ENCODE peak calls at places on chromosomes 4 and X, in five cellular contexts. One of them, this sample, is unnamed.

GRCh38 chr4:88010921-88011320 is 3.5 kb downstream of the PKD2 start:
- DNase-seq in kidney tubule cell: no peak
- DNase-seq in left kidney: no peak
- DNase-seq in dorsolateral prefrontal cortex: no peak
- DNase-seq in NCI-H1092: no peak
- DNase-seq in this sample: no peak

GRCh38 chr4:19752600-19752999 is 499.1 kb upstream of the SLIT2 start:
- DNase-seq in kidney tubule cell: peak
- DNase-seq in left kidney: peak
- DNase-seq in NCI-H1092: no peak
- DNase-seq in dorsolateral prefrontal cortex: no peak
- DNase-seq in this sample: no peak

GRCh38 chr4:81885016-81885415 is 413.3 kb upstream of the RASGEF1B start:
- DNase-seq in kidney tubule cell: no peak
- DNase-seq in dorsolateral prefrontal cortex: no peak
- DNase-seq in NCI-H1092: no peak
- DNase-seq in left kidney: no peak
- DNase-seq in this sample: no peak

GRCh38 chrX:51608766-51609165 is 9.9 kb downstream of the CENPVL3 start:
- DNase-seq in NCI-H1092: no peak
- DNase-seq in kidney tubule cell: no peak
- DNase-seq in dorsolateral prefrontal cortex: no peak
- DNase-seq in left kidney: no peak
- DNase-seq in this sample: no peak

GRCh38 chr4:182142146-182143085 is 100.8 kb upstream of the TENM3 start:
- DNase-seq in kidney tubule cell: peak
- DNase-seq in dorsolateral prefrontal cortex: no peak
- DNase-seq in NCI-H1092: no peak
- DNase-seq in left kidney: peak
- DNase-seq in this sample: no peak

GRCh38 chr4:109206610-109207009 is 95.8 kb downstream of the COL25A1 start:
- DNase-seq in kidney tubule cell: no peak
- DNase-seq in NCI-H1092: no peak
- DNase-seq in left kidney: peak
- DNase-seq in dorsolateral prefrontal cortex: no peak
- DNase-seq in this sample: no peak

GRCh38 chrX:21800344-21800770 is 39.1 kb upstream of the MBTPS2 start:
- DNase-seq in left kidney: no peak
- DNase-seq in dorsolateral prefrontal cortex: no peak
- DNase-seq in kidney tubule cell: peak
- DNase-seq in NCI-H1092: no peak
- DNase-seq in this sample: no peak

GRCh38 chr4:87353592-87353991 is 30.9 kb upstream of the HSD17B13 start:
- DNase-seq in NCI-H1092: no peak
- DNase-seq in kidney tubule cell: peak
- DNase-seq in left kidney: peak
- DNase-seq in dorsolateral prefrontal cortex: no peak
- DNase-seq in this sample: no peak

GRCh38 chrX:2193273-2193592 is 307.5 kb downstream of the DHRSX start:
- DNase-seq in left kidney: no peak
- DNase-seq in NCI-H1092: no peak
- DNase-seq in kidney tubule cell: no peak
- DNase-seq in dorsolateral prefrontal cortex: no peak
- DNase-seq in this sample: no peak

GRCh38 chr4:26140150-26140898 is 180.5 kb upstream of the RBPJ start:
- DNase-seq in kidney tubule cell: peak
- DNase-seq in NCI-H1092: no peak
- DNase-seq in left kidney: no peak
- DNase-seq in dorsolateral prefrontal cortex: no peak
- DNase-seq in this sample: no peak

GRCh38 chrX:3124041-3124440 is 82.8 kb downstream of the ARSF start:
- DNase-seq in dorsolateral prefrontal cortex: no peak
- DNase-seq in left kidney: no peak
- DNase-seq in NCI-H1092: no peak
- DNase-seq in kidney tubule cell: no peak
- DNase-seq in this sample: no peak